ENCODE peak calls at places on chromosome 20, in six cellular contexts. One of them, this sample, is unnamed.
A peak's percentile ranks its signal among the peaks of the same experiment; 100 is the strongest.

GRCh38 chr20:38221041-38221589 is 39.4 kb downstream of the KIAA1755 start:
- DNase-seq in SK-N-SH: peak; percentile 94
- DNase-seq in PC-3: peak; percentile 92
- DNase-seq in fibroblast of lung: peak; percentile 39
- DNase-seq in OCI-LY7: peak; percentile 62
- DNase-seq in IMR-90: peak; percentile 52
- DNase-seq in this sample: peak; percentile 60

GRCh38 chr20:2521369-2522305 is 12.9 kb upstream of the ZNF343 start:
- DNase-seq in fibroblast of lung: peak; percentile 34
- DNase-seq in IMR-90: peak; percentile 46
- DNase-seq in PC-3: peak; percentile 63
- DNase-seq in OCI-LY7: peak; percentile 58
- DNase-seq in SK-N-SH: peak; percentile 49
- DNase-seq in this sample: peak; percentile 51

GRCh38 chr20:10579942-10580341 is 93.9 kb downstream of the JAG1 start:
- DNase-seq in PC-3: peak; percentile 66
- DNase-seq in OCI-LY7: no peak
- DNase-seq in IMR-90: no peak
- DNase-seq in fibroblast of lung: no peak
- DNase-seq in SK-N-SH: no peak
- DNase-seq in this sample: no peak

GRCh38 chr20:11328839-11329238 is 588.9 kb upstream of the BTBD3 start:
- DNase-seq in IMR-90: no peak
- DNase-seq in OCI-LY7: no peak
- DNase-seq in SK-N-SH: no peak
- DNase-seq in PC-3: no peak
- DNase-seq in fibroblast of lung: no peak
- DNase-seq in this sample: no peak

GRCh38 chr20:63750807-63751470 is 11.4 kb downstream of the SLC2A4RG start:
- DNase-seq in OCI-LY7: no peak
- DNase-seq in IMR-90: no peak
- DNase-seq in SK-N-SH: peak; percentile 40
- DNase-seq in PC-3: no peak
- DNase-seq in fibroblast of lung: no peak
- DNase-seq in this sample: no peak

GRCh38 chr20:63191400-63191799 is 24.5 kb downstream of the YTHDF1 start:
- DNase-seq in SK-N-SH: no peak
- DNase-seq in IMR-90: peak; percentile 19
- DNase-seq in fibroblast of lung: peak; percentile 35
- DNase-seq in PC-3: peak; percentile 97
- DNase-seq in OCI-LY7: no peak
- DNase-seq in this sample: no peak

GRCh38 chr20:38729767-38730166 is 5.5 kb downstream of the SLC32A1 start:
- DNase-seq in PC-3: no peak
- DNase-seq in IMR-90: no peak
- DNase-seq in fibroblast of lung: no peak
- DNase-seq in SK-N-SH: no peak
- DNase-seq in OCI-LY7: no peak
- DNase-seq in this sample: no peak

GRCh38 chr20:19929749-19930148 is 87.4 kb upstream of the NAA20 start:
- DNase-seq in fibroblast of lung: no peak
- DNase-seq in IMR-90: peak; percentile 53
- DNase-seq in SK-N-SH: no peak
- DNase-seq in PC-3: no peak
- DNase-seq in OCI-LY7: no peak
- DNase-seq in this sample: no peak

GRCh38 chr20:51695574-51696303 is 72.5 kb downstream of the ATP9A start:
- DNase-seq in OCI-LY7: no peak
- DNase-seq in IMR-90: peak; percentile 93
- DNase-seq in PC-3: peak; percentile 95
- DNase-seq in SK-N-SH: peak; percentile 81
- DNase-seq in fibroblast of lung: peak; percentile 83
- DNase-seq in this sample: peak; percentile 96

GRCh38 chr20:10603971-10604864 is 69.6 kb downstream of the JAG1 start:
- DNase-seq in IMR-90: peak; percentile 94
- DNase-seq in OCI-LY7: no peak
- DNase-seq in SK-N-SH: no peak
- DNase-seq in fibroblast of lung: peak; percentile 93
- DNase-seq in PC-3: peak; percentile 96
- DNase-seq in this sample: peak; percentile 89

GRCh38 chr20:34622821-34623451 is 54.0 kb downstream of the PIGU start:
- DNase-seq in SK-N-SH: no peak
- DNase-seq in OCI-LY7: no peak
- DNase-seq in PC-3: no peak
- DNase-seq in IMR-90: no peak
- DNase-seq in fibroblast of lung: no peak
- DNase-seq in this sample: no peak

GRCh38 chr20:35318502-35319157 is 26.4 kb upstream of the FAM83C start:
- DNase-seq in SK-N-SH: no peak
- DNase-seq in IMR-90: peak; percentile 90
- DNase-seq in PC-3: peak; percentile 99
- DNase-seq in fibroblast of lung: peak; percentile 93
- DNase-seq in OCI-LY7: no peak
- DNase-seq in this sample: peak; percentile 74

GRCh38 chr20:38293490-38294333 is 10.2 kb upstream of the BPI start:
- DNase-seq in SK-N-SH: no peak
- DNase-seq in PC-3: peak; percentile 31
- DNase-seq in OCI-LY7: no peak
- DNase-seq in IMR-90: no peak
- DNase-seq in fibroblast of lung: peak; percentile 42
- DNase-seq in this sample: no peak

GRCh38 chr20:23644159-23644558 is 6.4 kb upstream of the CST3 start:
- DNase-seq in OCI-LY7: no peak
- DNase-seq in IMR-90: no peak
- DNase-seq in SK-N-SH: no peak
- DNase-seq in PC-3: no peak
- DNase-seq in fibroblast of lung: no peak
- DNase-seq in this sample: no peak

GRCh38 chr20:22373164-22373895 is 211.0 kb downstream of the FOXA2 start:
- DNase-seq in OCI-LY7: no peak
- DNase-seq in IMR-90: no peak
- DNase-seq in PC-3: no peak
- DNase-seq in fibroblast of lung: no peak
- DNase-seq in SK-N-SH: no peak
- DNase-seq in this sample: no peak

GRCh38 chr20:63348828-63349515 is 12.2 kb downstream of the CHRNA4 start:
- DNase-seq in SK-N-SH: no peak
- DNase-seq in OCI-LY7: no peak
- DNase-seq in PC-3: no peak
- DNase-seq in IMR-90: no peak
- DNase-seq in fibroblast of lung: no peak
- DNase-seq in this sample: no peak

GRCh38 chr20:6298049-6298448 is 175.2 kb upstream of the FERMT1 start:
- DNase-seq in fibroblast of lung: no peak
- DNase-seq in SK-N-SH: no peak
- DNase-seq in IMR-90: no peak
- DNase-seq in OCI-LY7: no peak
- DNase-seq in PC-3: no peak
- DNase-seq in this sample: no peak

GRCh38 chr20:21826946-21827345 is 121.5 kb downstream of the PAX1 start:
- DNase-seq in fibroblast of lung: no peak
- DNase-seq in SK-N-SH: no peak
- DNase-seq in OCI-LY7: no peak
- DNase-seq in PC-3: no peak
- DNase-seq in IMR-90: no peak
- DNase-seq in this sample: no peak

GRCh38 chr20:20184149-20184548 is 131.8 kb downstream of the CFAP61 start:
- DNase-seq in OCI-LY7: no peak
- DNase-seq in PC-3: no peak
- DNase-seq in fibroblast of lung: no peak
- DNase-seq in IMR-90: no peak
- DNase-seq in SK-N-SH: no peak
- DNase-seq in this sample: no peak

GRCh38 chr20:63967330-63968135 is 2.2 kb downstream of the ZNF512B start:
- DNase-seq in PC-3: no peak
- DNase-seq in fibroblast of lung: no peak
- DNase-seq in OCI-LY7: no peak
- DNase-seq in IMR-90: no peak
- DNase-seq in SK-N-SH: no peak
- DNase-seq in this sample: no peak

GRCh38 chr20:51715028-51715872 is 52.9 kb downstream of the ATP9A start:
- DNase-seq in OCI-LY7: no peak
- DNase-seq in IMR-90: no peak
- DNase-seq in SK-N-SH: peak; percentile 50
- DNase-seq in PC-3: no peak
- DNase-seq in fibroblast of lung: no peak
- DNase-seq in this sample: no peak

GRCh38 chr20:35893942-35894341 is 60.4 kb downstream of the SCAND1 start:
- DNase-seq in fibroblast of lung: no peak
- DNase-seq in IMR-90: no peak
- DNase-seq in PC-3: no peak
- DNase-seq in SK-N-SH: no peak
- DNase-seq in OCI-LY7: no peak
- DNase-seq in this sample: no peak

GRCh38 chr20:16062661-16063591 is 510.3 kb downstream of the KIF16B start:
- DNase-seq in SK-N-SH: peak; percentile 40
- DNase-seq in IMR-90: no peak
- DNase-seq in OCI-LY7: no peak
- DNase-seq in fibroblast of lung: peak; percentile 12
- DNase-seq in PC-3: peak; percentile 32
- DNase-seq in this sample: no peak

GRCh38 chr20:51220293-51220706 is 197.4 kb upstream of the KCNG1 start:
- DNase-seq in OCI-LY7: peak; percentile 24
- DNase-seq in SK-N-SH: peak; percentile 52
- DNase-seq in PC-3: peak; percentile 65
- DNase-seq in IMR-90: no peak
- DNase-seq in fibroblast of lung: no peak
- DNase-seq in this sample: peak; percentile 31

GRCh38 chr20:36644713-36645109 is 1.3 kb downstream of the SLA2 start:
- DNase-seq in fibroblast of lung: no peak
- DNase-seq in SK-N-SH: no peak
- DNase-seq in OCI-LY7: no peak
- DNase-seq in IMR-90: no peak
- DNase-seq in PC-3: no peak
- DNase-seq in this sample: no peak

GRCh38 chr20:50379049-50379990 is 130.9 kb upstream of the PTPN1 start:
- DNase-seq in SK-N-SH: peak; percentile 67
- DNase-seq in OCI-LY7: no peak
- DNase-seq in fibroblast of lung: peak; percentile 48
- DNase-seq in PC-3: no peak
- DNase-seq in IMR-90: peak; percentile 92
- DNase-seq in this sample: peak; percentile 78

GRCh38 chr20:50787181-50787580 is 7.7 kb upstream of the BCAS4 start:
- DNase-seq in PC-3: no peak
- DNase-seq in fibroblast of lung: no peak
- DNase-seq in OCI-LY7: no peak
- DNase-seq in IMR-90: no peak
- DNase-seq in SK-N-SH: no peak
- DNase-seq in this sample: no peak

GRCh38 chr20:49308875-49309274 is 31.0 kb upstream of the ZNFX1 start:
- DNase-seq in OCI-LY7: no peak
- DNase-seq in SK-N-SH: no peak
- DNase-seq in PC-3: no peak
- DNase-seq in fibroblast of lung: peak; percentile 34
- DNase-seq in IMR-90: no peak
- DNase-seq in this sample: no peak

DNA sequence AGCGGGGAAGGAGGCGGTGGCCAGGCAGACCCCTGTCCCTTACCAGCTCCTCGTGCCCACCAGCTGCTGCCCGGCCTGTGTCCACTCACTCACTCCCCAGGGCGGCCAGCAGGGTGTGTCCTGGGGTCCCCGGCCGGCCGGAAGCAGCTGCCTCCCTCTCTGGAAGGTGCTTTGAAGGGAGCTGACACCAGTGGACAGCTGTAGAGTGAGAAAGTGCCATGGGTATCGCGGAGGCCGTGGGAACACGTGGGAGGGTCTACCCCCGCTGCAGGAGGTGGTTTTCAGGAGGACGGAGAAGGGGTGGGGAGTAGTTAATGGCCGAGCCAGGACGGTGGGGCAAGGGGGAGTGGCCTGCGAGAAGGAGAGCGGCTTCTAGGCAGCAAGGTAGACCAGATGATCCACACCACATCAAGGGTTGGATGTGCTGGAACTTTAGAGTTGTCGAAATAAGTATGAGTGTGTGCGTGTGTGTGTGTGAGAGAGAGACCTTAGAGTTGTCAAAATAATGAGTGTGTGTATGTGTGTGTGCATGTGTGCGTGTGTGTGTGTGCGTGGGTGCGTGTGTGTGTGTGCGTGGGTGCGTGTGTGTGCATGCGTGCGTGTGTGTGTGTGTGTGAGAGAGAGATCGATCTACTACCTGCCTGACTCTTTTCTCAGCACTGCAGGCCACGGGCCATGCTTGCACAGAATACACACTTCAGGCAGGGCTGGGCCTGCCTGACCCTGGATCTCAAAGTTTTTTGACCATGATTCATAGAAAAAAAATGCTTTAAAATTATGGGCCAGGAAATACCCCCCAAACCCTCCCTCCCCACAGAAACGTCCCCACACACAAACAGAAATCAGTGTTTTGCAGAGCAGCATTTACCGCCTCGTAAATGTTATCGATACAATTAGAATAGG is 43.9 kb downstream of the CDH4 start:
- DNase-seq in SK-N-SH: peak; percentile 39
- DNase-seq in PC-3: no peak
- DNase-seq in fibroblast of lung: peak; percentile 53
- DNase-seq in OCI-LY7: no peak
- DNase-seq in IMR-90: no peak
- DNase-seq in this sample: no peak
- H2AFZ ChIP-seq in SK-N-SH: no peak overlapping the region
- H2AFZ ChIP-seq in PC-3: no peak overlapping the region
- H2AFZ ChIP-seq in fibroblast of lung: no peak overlapping the region
- H2AFZ ChIP-seq in OCI-LY7: no peak overlapping the region
- H2AFZ ChIP-seq in IMR-90: peak overlapping the region; percentile 41
- H2AFZ ChIP-seq in this sample: no peak overlapping the region

GRCh38 chr20:57693002-57693582 is 16.7 kb downstream of the PMEPA1 start:
- DNase-seq in PC-3: peak; percentile 100
- DNase-seq in IMR-90: no peak
- DNase-seq in SK-N-SH: no peak
- DNase-seq in fibroblast of lung: peak; percentile 85
- DNase-seq in OCI-LY7: peak; percentile 35
- DNase-seq in this sample: no peak
- TF ChIP-seq CTCF in PC-3: peak; percentile 93
- TF ChIP-seq CTCF in IMR-90: no peak
- TF ChIP-seq CTCF in SK-N-SH: no peak
- TF ChIP-seq CTCF in fibroblast of lung: no peak
- TF ChIP-seq CTCF in OCI-LY7: peak; percentile 74
- TF ChIP-seq CTCF in this sample: no peak

DNA sequence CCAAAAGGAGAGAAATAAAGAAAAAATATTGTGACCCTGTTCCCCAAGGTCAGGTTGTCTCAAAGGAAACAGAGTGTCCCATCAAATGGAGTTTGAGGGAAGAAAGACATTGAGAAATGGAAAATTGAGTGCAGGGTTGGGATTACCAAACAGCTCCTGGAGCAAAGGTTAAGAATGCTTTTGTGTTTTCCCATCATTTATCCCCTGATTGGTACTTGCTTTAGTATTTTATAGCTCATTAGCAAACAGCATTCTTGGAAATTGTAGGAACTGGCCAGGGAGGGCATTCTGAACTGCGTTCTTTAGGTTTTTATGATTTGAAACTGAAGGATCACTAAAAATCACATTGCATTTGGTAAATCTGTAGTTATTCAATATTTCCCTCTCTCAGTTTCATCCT is 59.0 kb upstream of the NELFCD start:
- DNase-seq in PC-3: no peak
- DNase-seq in IMR-90: no peak
- DNase-seq in SK-N-SH: no peak
- DNase-seq in fibroblast of lung: no peak
- DNase-seq in OCI-LY7: no peak
- DNase-seq in this sample: no peak
- H2AFZ ChIP-seq in PC-3: no peak overlapping the region
- H2AFZ ChIP-seq in IMR-90: no peak overlapping the region
- H2AFZ ChIP-seq in SK-N-SH: no peak overlapping the region
- H2AFZ ChIP-seq in fibroblast of lung: no peak overlapping the region
- H2AFZ ChIP-seq in OCI-LY7: no peak overlapping the region
- H2AFZ ChIP-seq in this sample: no peak overlapping the region

GRCh38 chr20:4555188-4555893 is 166.4 kb upstream of the PRND start:
- DNase-seq in PC-3: peak; percentile 86
- DNase-seq in OCI-LY7: no peak
- DNase-seq in fibroblast of lung: peak; percentile 81
- DNase-seq in SK-N-SH: no peak
- DNase-seq in IMR-90: peak; percentile 92
- DNase-seq in this sample: peak; percentile 88
- TF ChIP-seq CTCF in PC-3: no peak
- TF ChIP-seq CTCF in OCI-LY7: no peak
- TF ChIP-seq CTCF in fibroblast of lung: no peak
- TF ChIP-seq CTCF in SK-N-SH: no peak
- TF ChIP-seq CTCF in IMR-90: no peak
- TF ChIP-seq CTCF in this sample: no peak

This sample was measured in endothelial cell of umbilical vein.